ENCODE peak calls at places on chromosomes 12 and 14, in four cellular contexts. P is NT2/D1, A is GM13977, Y is GM12892. G is an unnamed sample.

GRCh38 chr14:77271113-77271710 is at the start of gene NGB:
- DNase-seq in P (no peak), A (no peak), Y (no peak), G (no peak)

GRCh38 chr14:69726761-69727511 is 40.0 kb upstream of the SRSF5 start:
- DNase-seq in P (no peak), A (peak), Y (peak), G (peak)

GRCh38 chr12:84585996-84586395 is 326.6 kb downstream of the SLC6A15 start:
- DNase-seq in P (no peak), A (no peak), Y (no peak), G (no peak)

GRCh38 chr14:70896981-70897380 is 10.3 kb upstream of the PCNX1 start:
- DNase-seq in P (no peak), A (no peak), Y (no peak), G (no peak)

GRCh38 chr12:107684990-107685359 is 624 bp upstream of the PWP1 start:
- DNase-seq in P (peak), A (no peak), Y (no peak), G (no peak)

GRCh38 chr14:62988967-62989366 is 56.3 kb downstream of the KCNH5 start:
- DNase-seq in P (no peak), A (no peak), Y (no peak), G (no peak)

GRCh38 chr12:67271976-67272375 is 2.8 kb downstream of the CAND1 start:
- DNase-seq in P (no peak), A (no peak), Y (no peak), G (no peak)

GRCh38 chr12:105355752-105356151 is 25.3 kb downstream of the C12orf75 start:
- DNase-seq in P (no peak), A (no peak), Y (no peak), G (no peak)

GRCh38 chr14:52876311-52876710 is 74.5 kb downstream of the FERMT2 start:
- DNase-seq in P (no peak), A (no peak), Y (no peak), G (no peak)

GRCh38 chr12:50119387-50119786 is 7.4 kb downstream of the COX14 start:
- DNase-seq in P (no peak), A (no peak), Y (no peak), G (no peak)

GRCh38 chr14:31206536-31207286 is 882 bp downstream of the HECTD1 start:
- DNase-seq in P (no peak), A (peak), Y (peak), G (peak)

GRCh38 chr12:132986001-132986884 is at the start of gene ZNF26:
- DNase-seq in P (peak), A (peak), Y (peak), G (peak)

GRCh38 chr12:67826946-67827719 is 162.1 kb upstream of the IFNG-AS1 start:
- DNase-seq in P (no peak), A (no peak), Y (no peak), G (no peak)

GRCh38 chr14:33052899-33053400 is 114.3 kb downstream of the NPAS3 start:
- DNase-seq in P (no peak), A (no peak), Y (no peak), G (no peak)

GRCh38 chr12:110556705-110557104 is 26.4 kb downstream of the PPTC7 start:
- DNase-seq in P (no peak), A (no peak), Y (no peak), G (no peak)

GRCh38 chr12:65655074-65655493 is 169.2 kb upstream of the HMGA2 start:
- DNase-seq in P (no peak), A (no peak), Y (no peak), G (no peak)

GRCh38 chr12:119153477-119154434 is 25.0 kb upstream of the HSPB8 start:
- DNase-seq in P (peak), A (no peak), Y (no peak), G (peak)

GRCh38 chr12:13896063-13896626 is 85.3 kb downstream of the GRIN2B start:
- DNase-seq in P (no peak), A (no peak), Y (no peak), G (no peak)

GRCh38 chr14:98296895-98297294 is 975.1 kb downstream of the BCL11B start:
- DNase-seq in P (no peak), A (no peak), Y (no peak), G (no peak)

GRCh38 chr12:93164103-93164880 is 213.4 kb upstream of the NUDT4 start:
- DNase-seq in P (no peak), A (no peak), Y (no peak), G (no peak)

GRCh38 chr12:93419388-93420034 is 22.2 kb downstream of the UBE2N start:
- DNase-seq in P (no peak), A (peak), Y (no peak), G (no peak)

GRCh38 chr12:120887253-120888043 is 16.7 kb downstream of the SPPL3 start:
- DNase-seq in P (no peak), A (no peak), Y (no peak), G (no peak)

GRCh38 chr12:67720383-67720856 is 71.9 kb downstream of the DYRK2 start:
- DNase-seq in P (no peak), A (no peak), Y (no peak), G (no peak)

GRCh38 chr12:459050-459429 is 699 bp upstream of the B4GALNT3 start:
- DNase-seq in P (no peak), A (no peak), Y (no peak), G (no peak)

GRCh38 chr12:109085590-109085989 is 7.7 kb downstream of the ALKBH2 start:
- DNase-seq in P (no peak), A (no peak), Y (no peak), G (no peak)

GRCh38 chr12:70854138-70854537 is 66.4 kb downstream of the PTPRR start:
- DNase-seq in P (no peak), A (no peak), Y (no peak), G (no peak)

GRCh38 chr14:64760146-64760755 is 56.0 kb downstream of the PLEKHG3 start:
- DNase-seq in P (no peak), A (peak), Y (peak), G (peak)

GRCh38 chr12:113041560-113041959 is 15.0 kb upstream of the DTX1 start:
- DNase-seq in P (no peak), A (no peak), Y (no peak), G (no peak)

GRCh38 chr12:63937381-63938168 is 93.1 kb downstream of the SRGAP1 start:
- DNase-seq in P (no peak), A (no peak), Y (no peak), G (no peak)

GRCh38 chr12:46135750-46136149 is 133.1 kb downstream of the SLC38A1 start:
- DNase-seq in P (no peak), A (no peak), Y (no peak), G (no peak)

GRCh38 chr12:39441963-39442894 is 691 bp downstream of the KIF21A start:
- DNase-seq in P (peak), A (peak), Y (peak), G (peak)

GRCh38 chr12:121579981-121580868 is 598 bp downstream of the KDM2B start:
- DNase-seq in P (no peak), A (peak), Y (no peak), G (peak)

GRCh38 chr12:124456652-124457152 is 110.7 kb downstream of the NCOR2 start:
- DNase-seq in P (no peak), A (peak), Y (peak), G (peak)

GRCh38 chr12:94397401-94397800 is 62.3 kb downstream of the CEP83 start:
- DNase-seq in P (no peak), A (no peak), Y (no peak), G (no peak)

GRCh38 chr14:52678591-52678990 is 16.8 kb downstream of the ERO1A start:
- DNase-seq in P (no peak), A (no peak), Y (no peak), G (no peak)

GRCh38 chr12:26651566-26652188 is 181.3 kb downstream of the ITPR2 start:
- DNase-seq in P (peak), A (peak), Y (peak), G (peak)

GRCh38 chr12:49017764-49018281 is 753 bp downstream of the PRKAG1 start:
- DNase-seq in P (no peak), A (no peak), Y (no peak), G (no peak)

G was measured in lung.